ENCODE peak calls at places on chromosomes 3 and 15, in seven cellular contexts. V is mucosa of descending colon, Q is upper lobe of left lung, M is stomach, O is uterus, R is HAP-1, I is OCI-LY7. A is an unnamed sample.
A peak's percentile ranks its signal among the peaks of the same experiment; 100 is the strongest.

GRCh38 chr15:68414591-68414990 is 17.4 kb downstream of the ITGA11 start:
- DNase-seq in V (no peak), Q (no peak), M (no peak), I (no peak), O (peak; percentile 17), R (no peak), A (no peak)

GRCh38 chr3:13420817-13421755 is 964 bp upstream of the NUP210 start:
- DNase-seq in V (peak; percentile 44), O (no peak), Q (peak; percentile 77), I (peak; percentile 90), M (peak; percentile 30), R (no peak), A (peak; percentile 93)

GRCh38 chr3:100089802-100090668 is 24.3 kb downstream of the FILIP1L start:
- DNase-seq in I (no peak), O (peak; percentile 74), V (no peak), Q (peak; percentile 33), M (no peak), R (peak; percentile 50), A (no peak)

GRCh38 chr15:40366204-40367037 is 8.4 kb downstream of the DISP2 start:
- DNase-seq in R (no peak), Q (no peak), I (no peak), M (no peak), V (no peak), O (no peak), A (no peak)

GRCh38 chr3:38601971-38602550 is 47.4 kb downstream of the SCN5A start:
- DNase-seq in Q (no peak), I (no peak), R (peak; percentile 68), O (no peak), M (no peak), V (no peak), A (no peak)

GRCh38 chr3:89067736-89068135 is 39.7 kb upstream of the EPHA3 start:
- DNase-seq in Q (no peak), M (no peak), V (no peak), O (no peak), I (no peak), R (no peak), A (no peak)

GRCh38 chr3:179100652-179101051 is 29.0 kb upstream of the ZMAT3 start:
- DNase-seq in Q (no peak), I (no peak), V (no peak), M (no peak), R (no peak), O (peak; percentile 19), A (no peak)

GRCh38 chr3:69081583-69082262 is 1.6 kb upstream of the UBA3 start:
- DNase-seq in I (peak; percentile 21), Q (no peak), O (no peak), R (no peak), V (no peak), M (no peak), A (no peak)

GRCh38 chr15:57545995-57546394 is 45.7 kb upstream of the MYZAP start:
- DNase-seq in Q (no peak), I (no peak), R (no peak), O (no peak), M (no peak), V (no peak), A (no peak)

GRCh38 chr3:37456270-37456708 is 281.9 kb upstream of the LRRFIP2 start:
- DNase-seq in V (peak; percentile 74), M (peak; percentile 52), Q (peak; percentile 75), R (no peak), I (no peak), O (peak; percentile 71), A (no peak)

GRCh38 chr3:177929310-177929709 is 606.9 kb upstream of the KCNMB2 start:
- DNase-seq in R (no peak), M (no peak), O (no peak), Q (no peak), V (no peak), I (no peak), A (no peak)

GRCh38 chr3:50372349-50372748 is 13.0 kb upstream of the TMEM115 start:
- DNase-seq in V (peak; percentile 69), I (no peak), Q (no peak), M (no peak), R (no peak), O (no peak), A (no peak)

GRCh38 chr15:96316953-96317629 is 13.4 kb upstream of the NR2F2 start:
- DNase-seq in R (no peak), O (peak; percentile 57), V (no peak), I (no peak), M (peak; percentile 60), Q (no peak), A (no peak)

GRCh38 chr15:70435872-70436271 is 327.5 kb downstream of the UACA start:
- DNase-seq in R (no peak), I (peak; percentile 35), M (no peak), Q (no peak), V (no peak), O (no peak), A (no peak)

GRCh38 chr3:110459021-110459420 is 612.6 kb upstream of the NECTIN3 start:
- DNase-seq in R (no peak), I (no peak), M (no peak), Q (no peak), O (no peak), V (no peak), A (no peak)

GRCh38 chr15:68432665-68433064 is 702 bp upstream of the ITGA11 start:
- DNase-seq in I (no peak), R (no peak), O (peak; percentile 16), M (no peak), Q (no peak), V (no peak), A (no peak)

GRCh38 chr3:109372639-109373038 is 35.3 kb upstream of the DPPA4 start:
- DNase-seq in M (no peak), Q (no peak), R (no peak), I (no peak), O (no peak), V (no peak), A (no peak)

GRCh38 chr3:163261056-163261455 is 1764.4 kb downstream of the OTOL1 start:
- DNase-seq in Q (no peak), M (no peak), I (no peak), O (no peak), R (no peak), V (no peak), A (no peak)

GRCh38 chr3:79985866-79986265 is 218.1 kb upstream of the ROBO1 start:
- DNase-seq in O (no peak), M (no peak), V (no peak), I (no peak), R (no peak), Q (no peak), A (no peak)

GRCh38 chr15:28026764-28027713 is 72.1 kb downstream of the OCA2 start:
- DNase-seq in O (no peak), M (no peak), R (no peak), I (no peak), V (no peak), Q (no peak), A (no peak)

GRCh38 chr15:62900071-62900812 is 142.3 kb upstream of the TPM1 start:
- DNase-seq in R (no peak), Q (no peak), V (no peak), O (no peak), I (no peak), M (no peak), A (no peak)
- H3K4me1 ChIP-seq in R (peaks cover 1% of the 10 kb centered on the region), Q (peaks cover 13% of the 10 kb centered on the region), V (peaks cover 14% of the 10 kb centered on the region), O (peaks cover 3% of the 10 kb centered on the region), I (no peaks in the 10 kb centered on the region), M (peaks cover 47% of the 10 kb centered on the region), A (no peaks in the 10 kb centered on the region)

GRCh38 chr3:10150987-10151386 is 9.4 kb downstream of the VHL start:
- DNase-seq in I (no peak), V (no peak), Q (no peak), M (no peak), O (no peak), R (no peak), A (no peak)
- H3K36me3 ChIP-seq in I (peaks cover 89% of the 10 kb centered on the region), V (peaks cover 14% of the 10 kb centered on the region), Q (peaks cover 46% of the 10 kb centered on the region), M (peaks cover 82% of the 10 kb centered on the region), O (no peaks in the 10 kb centered on the region), R (peaks cover 57% of the 10 kb centered on the region), A (peaks cover 23% of the 10 kb centered on the region)

GRCh38 chr3:16060945-16061344 is 113.5 kb upstream of the GALNT15 start:
- DNase-seq in R (no peak), I (no peak), M (no peak), Q (no peak), O (peak; percentile 86), V (no peak), A (no peak)
- H3K4me1 ChIP-seq in R (no peaks in the 10 kb centered on the region), I (no peaks in the 10 kb centered on the region), M (peaks cover 22% of the 10 kb centered on the region), Q (peaks cover 45% of the 10 kb centered on the region), O (peaks cover 4% of the 10 kb centered on the region), V (no peaks in the 10 kb centered on the region), A (no peaks in the 10 kb centered on the region)

GRCh38 chr15:77999486-77999885 is 78.0 kb downstream of the TBC1D2B start:
- DNase-seq in R (no peak), V (no peak), M (no peak), O (no peak), I (no peak), Q (no peak), A (no peak)
- H3K36me3 ChIP-seq in R (peaks cover 47% of the 10 kb centered on the region), V (peaks cover 2% of the 10 kb centered on the region), M (peaks cover 75% of the 10 kb centered on the region), O (no peaks in the 10 kb centered on the region), I (peaks cover 59% of the 10 kb centered on the region), Q (peaks cover 49% of the 10 kb centered on the region), A (peaks cover 60% of the 10 kb centered on the region)

GRCh38 chr3:16151109-16151508 is 23.4 kb upstream of the GALNT15 start:
- DNase-seq in R (no peak), O (peak; percentile 72), I (no peak), M (no peak), Q (peak; percentile 48), V (peak; percentile 33), A (no peak)
- H3K4me1 ChIP-seq in R (no peaks in the 10 kb centered on the region), O (no peaks in the 10 kb centered on the region), I (no peaks in the 10 kb centered on the region), M (peaks cover 9% of the 10 kb centered on the region), Q (peaks cover 21% of the 10 kb centered on the region), V (no peaks in the 10 kb centered on the region), A (no peaks in the 10 kb centered on the region)

DNA sequence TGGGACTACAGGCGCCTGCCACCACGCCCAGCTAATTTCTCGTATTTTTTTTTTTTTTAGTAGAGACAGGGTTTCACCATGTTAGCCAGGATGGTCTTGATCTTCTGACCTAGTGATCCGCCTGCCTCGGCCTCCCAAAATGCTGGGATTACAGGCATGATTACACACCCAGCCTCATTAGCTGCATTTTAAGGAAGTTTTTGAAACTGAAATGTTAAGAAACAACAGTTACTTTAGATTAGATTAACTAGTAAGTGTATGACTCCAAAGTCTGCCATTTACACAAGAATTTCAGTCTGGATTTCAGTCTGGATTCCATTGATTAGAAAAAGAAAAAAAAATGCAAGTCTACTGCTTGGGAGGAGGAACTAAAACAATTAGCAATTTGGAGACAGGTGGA is 24.5 kb upstream of the VPS39 start:
- DNase-seq in V (no peak), M (no peak), R (no peak), O (no peak), I (no peak), Q (no peak), A (no peak)
- H3K36me3 ChIP-seq in V (peaks cover 3% of the 10 kb centered on the region), M (peaks cover 96% of the 10 kb centered on the region), R (peaks cover 18% of the 10 kb centered on the region), O (no peaks in the 10 kb centered on the region), I (peaks cover 93% of the 10 kb centered on the region), Q (peaks cover 35% of the 10 kb centered on the region), A (peaks cover 41% of the 10 kb centered on the region)

GRCh38 chr15:72105111-72105510 is 12.8 kb downstream of the MYO9A start:
- DNase-seq in R (peak; percentile 2), O (no peak), V (no peak), I (no peak), Q (no peak), M (no peak), A (no peak)
- H3K4me1 ChIP-seq in R (peaks cover 9% of the 10 kb centered on the region), O (peaks cover 5% of the 10 kb centered on the region), V (no peaks in the 10 kb centered on the region), I (peaks cover 56% of the 10 kb centered on the region), Q (peaks cover 14% of the 10 kb centered on the region), M (peaks cover 34% of the 10 kb centered on the region), A (no peaks in the 10 kb centered on the region)